ENCODE peak calls at places on chromosomes 11 and 22, in five cellular contexts. One of them, this sample, is unnamed.

GRCh38 chr11:65131895-65132237 is 2.5 kb downstream of the SYVN1 start:
- DNase-seq in fibroblast of mammary gland: no peak
- DNase-seq in cardiac fibroblast: no peak
- DNase-seq in brain microvascular endothelial cell: no peak
- DNase-seq in CD4-positive, alpha-beta T cell: no peak
- DNase-seq in this sample: no peak

GRCh38 chr11:17012179-17012578 is 2.0 kb downstream of the PLEKHA7 start:
- DNase-seq in brain microvascular endothelial cell: no peak
- DNase-seq in fibroblast of mammary gland: no peak
- DNase-seq in cardiac fibroblast: no peak
- DNase-seq in CD4-positive, alpha-beta T cell: no peak
- DNase-seq in this sample: no peak

GRCh38 chr22:24059121-24059520 is 48.0 kb downstream of the CABIN1 start:
- DNase-seq in brain microvascular endothelial cell: peak
- DNase-seq in fibroblast of mammary gland: peak
- DNase-seq in cardiac fibroblast: peak
- DNase-seq in CD4-positive, alpha-beta T cell: no peak
- DNase-seq in this sample: peak

GRCh38 chr11:17547051-17547577 is at the start of gene OTOG:
- DNase-seq in brain microvascular endothelial cell: no peak
- DNase-seq in fibroblast of mammary gland: peak
- DNase-seq in cardiac fibroblast: peak
- DNase-seq in CD4-positive, alpha-beta T cell: no peak
- DNase-seq in this sample: peak

GRCh38 chr11:64667154-64667745 is 55.7 kb downstream of the NRXN2 start:
- DNase-seq in cardiac fibroblast: no peak
- DNase-seq in CD4-positive, alpha-beta T cell: no peak
- DNase-seq in brain microvascular endothelial cell: no peak
- DNase-seq in fibroblast of mammary gland: no peak
- DNase-seq in this sample: no peak

GRCh38 chr11:129973809-129974208 is 28.8 kb downstream of the PRDM10 start:
- DNase-seq in fibroblast of mammary gland: no peak
- DNase-seq in cardiac fibroblast: no peak
- DNase-seq in brain microvascular endothelial cell: peak
- DNase-seq in CD4-positive, alpha-beta T cell: no peak
- DNase-seq in this sample: peak

GRCh38 chr11:69418576-69419296 is 62.7 kb upstream of the LINC01488 start:
- DNase-seq in CD4-positive, alpha-beta T cell: no peak
- DNase-seq in brain microvascular endothelial cell: no peak
- DNase-seq in fibroblast of mammary gland: no peak
- DNase-seq in cardiac fibroblast: no peak
- DNase-seq in this sample: no peak

GRCh38 chr11:16001899-16002426 is 354.4 kb downstream of the SOX6 start:
- DNase-seq in cardiac fibroblast: peak
- DNase-seq in brain microvascular endothelial cell: peak
- DNase-seq in fibroblast of mammary gland: peak
- DNase-seq in CD4-positive, alpha-beta T cell: no peak
- DNase-seq in this sample: peak

GRCh38 chr11:64916040-64916847 is 765 bp downstream of the ATG2A start:
- DNase-seq in CD4-positive, alpha-beta T cell: no peak
- DNase-seq in brain microvascular endothelial cell: no peak
- DNase-seq in cardiac fibroblast: peak
- DNase-seq in fibroblast of mammary gland: peak
- DNase-seq in this sample: peak

GRCh38 chr11:20387262-20388095 is at the start of gene PRMT3:
- DNase-seq in cardiac fibroblast: peak
- DNase-seq in CD4-positive, alpha-beta T cell: peak
- DNase-seq in fibroblast of mammary gland: peak
- DNase-seq in brain microvascular endothelial cell: peak
- DNase-seq in this sample: peak
- TF ChIP-seq CTCF in cardiac fibroblast: no peak
- TF ChIP-seq CTCF in CD4-positive, alpha-beta T cell: peak
- TF ChIP-seq CTCF in fibroblast of mammary gland: no peak
- TF ChIP-seq CTCF in brain microvascular endothelial cell: no peak
- TF ChIP-seq CTCF in this sample: no peak

GRCh38 chr11:336666-337002 is 16.0 kb upstream of the IFITM3 start:
- DNase-seq in fibroblast of mammary gland: no peak
- DNase-seq in cardiac fibroblast: no peak
- DNase-seq in CD4-positive, alpha-beta T cell: no peak
- DNase-seq in brain microvascular endothelial cell: no peak
- DNase-seq in this sample: no peak
- TF ChIP-seq CTCF in fibroblast of mammary gland: no peak
- TF ChIP-seq CTCF in cardiac fibroblast: no peak
- TF ChIP-seq CTCF in CD4-positive, alpha-beta T cell: no peak
- TF ChIP-seq CTCF in brain microvascular endothelial cell: no peak
- TF ChIP-seq CTCF in this sample: no peak

DNA sequence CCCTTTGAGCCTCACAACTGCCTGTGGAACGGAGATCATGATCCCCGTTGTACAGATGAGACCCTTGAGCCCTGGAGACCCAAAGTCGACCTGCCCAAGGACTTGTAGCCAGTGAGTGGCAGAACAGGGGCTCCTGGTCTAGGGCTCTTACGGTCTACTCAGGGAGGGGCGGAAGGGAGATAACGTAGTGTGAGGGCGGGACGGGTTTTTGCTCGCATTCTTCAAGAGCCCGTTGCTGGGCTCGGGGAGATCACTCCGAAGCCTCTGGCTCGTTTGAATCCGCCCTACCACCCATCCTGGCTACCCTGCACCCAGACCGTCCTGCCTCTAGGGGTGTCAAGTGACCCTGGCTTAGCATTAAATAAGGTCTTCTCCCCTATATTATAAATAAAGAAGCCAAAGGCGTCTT is 637 bp downstream of the CRY2 start:
- DNase-seq in brain microvascular endothelial cell: peak
- DNase-seq in fibroblast of mammary gland: peak
- DNase-seq in cardiac fibroblast: peak
- DNase-seq in CD4-positive, alpha-beta T cell: peak
- DNase-seq in this sample: peak
- TF ChIP-seq CTCF in brain microvascular endothelial cell: peak
- TF ChIP-seq CTCF in fibroblast of mammary gland: peak
- TF ChIP-seq CTCF in cardiac fibroblast: peak
- TF ChIP-seq CTCF in CD4-positive, alpha-beta T cell: no peak
- TF ChIP-seq CTCF in this sample: peak

GRCh38 chr11:112665291-112665690 is 295.9 kb upstream of the NCAM1 start:
- DNase-seq in fibroblast of mammary gland: no peak
- DNase-seq in brain microvascular endothelial cell: no peak
- DNase-seq in CD4-positive, alpha-beta T cell: no peak
- DNase-seq in cardiac fibroblast: no peak
- DNase-seq in this sample: no peak

GRCh38 chr11:112666253-112666652 is 295.0 kb upstream of the NCAM1 start:
- DNase-seq in brain microvascular endothelial cell: no peak
- DNase-seq in CD4-positive, alpha-beta T cell: no peak
- DNase-seq in fibroblast of mammary gland: no peak
- DNase-seq in cardiac fibroblast: no peak
- DNase-seq in this sample: no peak

GRCh38 chr11:112662554-112662953 is 298.7 kb upstream of the NCAM1 start:
- DNase-seq in fibroblast of mammary gland: no peak
- DNase-seq in CD4-positive, alpha-beta T cell: no peak
- DNase-seq in cardiac fibroblast: no peak
- DNase-seq in brain microvascular endothelial cell: no peak
- DNase-seq in this sample: no peak

GRCh38 chr11:112661571-112661970 is 299.6 kb upstream of the NCAM1 start:
- DNase-seq in cardiac fibroblast: no peak
- DNase-seq in CD4-positive, alpha-beta T cell: no peak
- DNase-seq in brain microvascular endothelial cell: no peak
- DNase-seq in fibroblast of mammary gland: no peak
- DNase-seq in this sample: no peak

DNA sequence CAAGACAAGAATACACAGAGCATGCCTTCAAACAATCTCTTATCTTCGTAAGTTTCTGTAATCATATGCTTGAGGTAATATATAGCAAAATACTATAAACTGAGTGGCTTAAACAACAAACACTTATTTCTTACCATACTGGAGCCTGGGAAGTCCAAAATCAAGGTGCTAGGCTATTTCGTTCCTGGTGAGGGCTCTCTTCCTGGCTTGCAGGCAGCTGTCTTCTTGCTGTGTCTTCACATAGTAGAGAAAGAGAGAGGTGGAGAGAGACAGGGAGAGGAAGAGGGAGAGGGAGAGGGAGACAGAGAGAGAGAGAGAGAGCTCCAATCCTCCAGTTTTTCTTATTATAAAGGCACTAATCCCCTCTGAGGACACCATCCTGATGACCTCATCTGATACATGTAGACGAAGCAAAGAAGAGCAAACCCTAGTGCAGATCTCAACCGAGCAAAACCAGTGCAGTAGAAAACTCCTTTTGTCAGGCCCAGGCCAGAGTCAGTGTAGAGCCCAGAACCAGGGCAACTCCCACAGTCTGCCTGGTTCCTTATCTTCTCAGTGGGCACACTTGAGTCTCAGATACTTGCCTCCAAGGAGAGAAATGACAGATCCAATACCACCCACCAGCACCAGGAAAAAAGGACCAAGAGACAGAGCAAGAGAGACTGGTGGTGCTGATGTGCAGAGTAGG is 297.1 kb upstream of the NCAM1 start:
- DNase-seq in fibroblast of mammary gland: no peak
- DNase-seq in CD4-positive, alpha-beta T cell: no peak
- DNase-seq in cardiac fibroblast: no peak
- DNase-seq in brain microvascular endothelial cell: no peak
- DNase-seq in this sample: no peak
- TF ChIP-seq CTCF in fibroblast of mammary gland: no peak
- TF ChIP-seq CTCF in CD4-positive, alpha-beta T cell: no peak
- TF ChIP-seq CTCF in cardiac fibroblast: no peak
- TF ChIP-seq CTCF in brain microvascular endothelial cell: no peak
- TF ChIP-seq CTCF in this sample: no peak

This sample was measured in choroid plexus epithelial cell.